ENCODE peak calls at places on chromosomes 13 and 19, in four cellular contexts. One of them, this sample, is unnamed.

GRCh38 chr13:74129500-74130144 is 4.6 kb downstream of the KLF12 start:
- DNase-seq in colonic mucosa: peak; percentile 67
- DNase-seq in NCI-H1092: no peak
- DNase-seq in activated T-helper 1 cell treated with anti-CD3 and anti-CD28 coated beads, Interleukin-12 subunit alpha, Interleukin-12 subunit beta, Interleukin-2, Interleukin-4 antibody, amounts not matched to agents 30 ng/mL and 10 ng/mL and 1 ng/mL, durations not matched to agents 14 hours and 24 hours and 36 hours: no peak
- DNase-seq in this sample: no peak

GRCh38 chr13:29999492-30000372 is 149.3 kb upstream of the UBL3 start:
- DNase-seq in colonic mucosa: peak; percentile 56
- DNase-seq in NCI-H1092: no peak
- DNase-seq in activated T-helper 1 cell treated with anti-CD3 and anti-CD28 coated beads, Interleukin-12 subunit alpha, Interleukin-12 subunit beta, Interleukin-2, Interleukin-4 antibody, amounts not matched to agents 30 ng/mL and 10 ng/mL and 1 ng/mL, durations not matched to agents 14 hours and 24 hours and 36 hours: no peak
- DNase-seq in this sample: no peak

GRCh38 chr13:101751488-101751887 is 299.0 kb downstream of the ITGBL1 start:
- DNase-seq in colonic mucosa: no peak
- DNase-seq in NCI-H1092: peak; percentile 40
- DNase-seq in activated T-helper 1 cell treated with anti-CD3 and anti-CD28 coated beads, Interleukin-12 subunit alpha, Interleukin-12 subunit beta, Interleukin-2, Interleukin-4 antibody, amounts not matched to agents 30 ng/mL and 10 ng/mL and 1 ng/mL, durations not matched to agents 14 hours and 24 hours and 36 hours: no peak
- DNase-seq in this sample: no peak

GRCh38 chr13:44331912-44332840 is 41.4 kb upstream of the SERP2 start:
- DNase-seq in colonic mucosa: no peak
- DNase-seq in NCI-H1092: peak; percentile 63
- DNase-seq in activated T-helper 1 cell treated with anti-CD3 and anti-CD28 coated beads, Interleukin-12 subunit alpha, Interleukin-12 subunit beta, Interleukin-2, Interleukin-4 antibody, amounts not matched to agents 30 ng/mL and 10 ng/mL and 1 ng/mL, durations not matched to agents 14 hours and 24 hours and 36 hours: no peak
- DNase-seq in this sample: peak; percentile 59

GRCh38 chr19:49987159-49987698 is 26.3 kb upstream of the SIGLEC11 start:
- DNase-seq in colonic mucosa: peak; percentile 92
- DNase-seq in NCI-H1092: no peak
- DNase-seq in activated T-helper 1 cell treated with anti-CD3 and anti-CD28 coated beads, Interleukin-12 subunit alpha, Interleukin-12 subunit beta, Interleukin-2, Interleukin-4 antibody, amounts not matched to agents 30 ng/mL and 10 ng/mL and 1 ng/mL, durations not matched to agents 14 hours and 24 hours and 36 hours: peak; percentile 77
- DNase-seq in this sample: peak; percentile 95

GRCh38 chr19:41206456-41206855 is 12.6 kb upstream of the AXL start:
- DNase-seq in colonic mucosa: no peak
- DNase-seq in NCI-H1092: no peak
- DNase-seq in activated T-helper 1 cell treated with anti-CD3 and anti-CD28 coated beads, Interleukin-12 subunit alpha, Interleukin-12 subunit beta, Interleukin-2, Interleukin-4 antibody, amounts not matched to agents 30 ng/mL and 10 ng/mL and 1 ng/mL, durations not matched to agents 14 hours and 24 hours and 36 hours: no peak
- DNase-seq in this sample: no peak

GRCh38 chr19:31171936-31172335 is 177.3 kb downstream of the TSHZ3 start:
- DNase-seq in colonic mucosa: no peak
- DNase-seq in NCI-H1092: no peak
- DNase-seq in activated T-helper 1 cell treated with anti-CD3 and anti-CD28 coated beads, Interleukin-12 subunit alpha, Interleukin-12 subunit beta, Interleukin-2, Interleukin-4 antibody, amounts not matched to agents 30 ng/mL and 10 ng/mL and 1 ng/mL, durations not matched to agents 14 hours and 24 hours and 36 hours: no peak
- DNase-seq in this sample: no peak

GRCh38 chr13:33279898-33280549 is 5.5 kb downstream of the STARD13 start:
- DNase-seq in colonic mucosa: no peak
- DNase-seq in NCI-H1092: no peak
- DNase-seq in activated T-helper 1 cell treated with anti-CD3 and anti-CD28 coated beads, Interleukin-12 subunit alpha, Interleukin-12 subunit beta, Interleukin-2, Interleukin-4 antibody, amounts not matched to agents 30 ng/mL and 10 ng/mL and 1 ng/mL, durations not matched to agents 14 hours and 24 hours and 36 hours: no peak
- DNase-seq in this sample: no peak

GRCh38 chr19:3958836-3959765 is 11.8 kb downstream of the DAPK3 start:
- DNase-seq in colonic mucosa: no peak
- DNase-seq in NCI-H1092: no peak
- DNase-seq in activated T-helper 1 cell treated with anti-CD3 and anti-CD28 coated beads, Interleukin-12 subunit alpha, Interleukin-12 subunit beta, Interleukin-2, Interleukin-4 antibody, amounts not matched to agents 30 ng/mL and 10 ng/mL and 1 ng/mL, durations not matched to agents 14 hours and 24 hours and 36 hours: no peak
- DNase-seq in this sample: no peak

GRCh38 chr13:73079359-73079758 is 20.6 kb downstream of the KLF5 start:
- DNase-seq in colonic mucosa: no peak
- DNase-seq in NCI-H1092: no peak
- DNase-seq in activated T-helper 1 cell treated with anti-CD3 and anti-CD28 coated beads, Interleukin-12 subunit alpha, Interleukin-12 subunit beta, Interleukin-2, Interleukin-4 antibody, amounts not matched to agents 30 ng/mL and 10 ng/mL and 1 ng/mL, durations not matched to agents 14 hours and 24 hours and 36 hours: no peak
- DNase-seq in this sample: no peak

GRCh38 chr19:6062961-6063575 is 47.2 kb downstream of the RFX2 start:
- DNase-seq in colonic mucosa: peak; percentile 22
- DNase-seq in NCI-H1092: no peak
- DNase-seq in activated T-helper 1 cell treated with anti-CD3 and anti-CD28 coated beads, Interleukin-12 subunit alpha, Interleukin-12 subunit beta, Interleukin-2, Interleukin-4 antibody, amounts not matched to agents 30 ng/mL and 10 ng/mL and 1 ng/mL, durations not matched to agents 14 hours and 24 hours and 36 hours: no peak
- DNase-seq in this sample: no peak